ENCODE peak calls at places on chromosomes 6 and 20, in seven cellular contexts. One of them, this sample, is unnamed.

GRCh38 chr20:62485062-62485700 is 9.4 kb upstream of the GATA5 start:
- DNase-seq in IMR-90: peak; percentile 14
- DNase-seq in pancreas: peak; percentile 52
- DNase-seq in CD8-positive, alpha-beta T cell: no peak
- DNase-seq in PC-3: peak; percentile 22
- DNase-seq in tibial artery: no peak
- DNase-seq in tibial nerve: no peak
- DNase-seq in this sample: peak; percentile 78

GRCh38 chr20:34090645-34091044 is 21.4 kb downstream of the EIF2S2 start:
- DNase-seq in IMR-90: no peak
- DNase-seq in pancreas: no peak
- DNase-seq in CD8-positive, alpha-beta T cell: no peak
- DNase-seq in PC-3: no peak
- DNase-seq in tibial artery: no peak
- DNase-seq in tibial nerve: no peak
- DNase-seq in this sample: no peak

GRCh38 chr20:21156266-21156665 is 30.4 kb downstream of the KIZ start:
- DNase-seq in IMR-90: peak; percentile 77
- DNase-seq in pancreas: no peak
- DNase-seq in CD8-positive, alpha-beta T cell: no peak
- DNase-seq in PC-3: no peak
- DNase-seq in tibial artery: no peak
- DNase-seq in tibial nerve: no peak
- DNase-seq in this sample: no peak

GRCh38 chr6:28922841-28923317 is 906 bp downstream of the TRIM27 start:
- DNase-seq in IMR-90: peak; percentile 31
- DNase-seq in pancreas: peak; percentile 46
- DNase-seq in CD8-positive, alpha-beta T cell: no peak
- DNase-seq in PC-3: peak; percentile 39
- DNase-seq in tibial artery: peak; percentile 74
- DNase-seq in tibial nerve: no peak
- DNase-seq in this sample: peak; percentile 38

GRCh38 chr6:100276311-100277057 is 188.2 kb downstream of the SIM1 start:
- DNase-seq in IMR-90: no peak
- DNase-seq in pancreas: no peak
- DNase-seq in CD8-positive, alpha-beta T cell: no peak
- DNase-seq in PC-3: no peak
- DNase-seq in tibial artery: no peak
- DNase-seq in tibial nerve: no peak
- DNase-seq in this sample: no peak

GRCh38 chr6:89286516-89286915 is 28.6 kb downstream of the GABRR2 start:
- DNase-seq in IMR-90: no peak
- DNase-seq in pancreas: no peak
- DNase-seq in CD8-positive, alpha-beta T cell: no peak
- DNase-seq in PC-3: no peak
- DNase-seq in tibial artery: no peak
- DNase-seq in tibial nerve: no peak
- DNase-seq in this sample: no peak

GRCh38 chr6:138590796-138591709 is 91.8 kb upstream of the NHSL1 start:
- DNase-seq in IMR-90: peak; percentile 79
- DNase-seq in pancreas: peak; percentile 47
- DNase-seq in CD8-positive, alpha-beta T cell: no peak
- DNase-seq in PC-3: peak; percentile 77
- DNase-seq in tibial artery: no peak
- DNase-seq in tibial nerve: peak; percentile 33
- DNase-seq in this sample: peak; percentile 77

GRCh38 chr6:35919827-35920751 is 809 bp downstream of the SRPK1 start:
- DNase-seq in IMR-90: peak; percentile 78
- DNase-seq in pancreas: peak; percentile 59
- DNase-seq in CD8-positive, alpha-beta T cell: peak; percentile 53
- DNase-seq in PC-3: peak; percentile 83
- DNase-seq in tibial artery: no peak
- DNase-seq in tibial nerve: no peak
- DNase-seq in this sample: peak; percentile 56

GRCh38 chr20:36851490-36851889 is 24.4 kb upstream of the TLDC2 start:
- DNase-seq in IMR-90: no peak
- DNase-seq in pancreas: no peak
- DNase-seq in CD8-positive, alpha-beta T cell: no peak
- DNase-seq in PC-3: no peak
- DNase-seq in tibial artery: no peak
- DNase-seq in tibial nerve: no peak
- DNase-seq in this sample: no peak

GRCh38 chr6:123668063-123668462 is 31.3 kb upstream of the TRDN start:
- DNase-seq in IMR-90: no peak
- DNase-seq in pancreas: no peak
- DNase-seq in CD8-positive, alpha-beta T cell: no peak
- DNase-seq in PC-3: no peak
- DNase-seq in tibial artery: no peak
- DNase-seq in tibial nerve: no peak
- DNase-seq in this sample: no peak

GRCh38 chr6:13445005-13445743 is 42.2 kb downstream of the GFOD1 start:
- DNase-seq in IMR-90: peak; percentile 64
- DNase-seq in pancreas: peak; percentile 52
- DNase-seq in CD8-positive, alpha-beta T cell: no peak
- DNase-seq in PC-3: no peak
- DNase-seq in tibial artery: no peak
- DNase-seq in tibial nerve: peak; percentile 53
- DNase-seq in this sample: peak; percentile 68

GRCh38 chr6:38436726-38437465 is 202.8 kb downstream of the BTBD9 start:
- DNase-seq in IMR-90: peak; percentile 84
- DNase-seq in pancreas: no peak
- DNase-seq in CD8-positive, alpha-beta T cell: no peak
- DNase-seq in PC-3: peak; percentile 93
- DNase-seq in tibial artery: no peak
- DNase-seq in tibial nerve: no peak
- DNase-seq in this sample: no peak

GRCh38 chr6:136103763-136104311 is 146.3 kb downstream of the MTFR2 start:
- DNase-seq in IMR-90: no peak
- DNase-seq in pancreas: no peak
- DNase-seq in CD8-positive, alpha-beta T cell: no peak
- DNase-seq in PC-3: no peak
- DNase-seq in tibial artery: no peak
- DNase-seq in tibial nerve: no peak
- DNase-seq in this sample: no peak

GRCh38 chr6:25053875-25054371 is 118.2 kb upstream of the RIPOR2 start:
- DNase-seq in IMR-90: peak; percentile 88
- DNase-seq in pancreas: no peak
- DNase-seq in CD8-positive, alpha-beta T cell: no peak
- DNase-seq in PC-3: peak; percentile 33
- DNase-seq in tibial artery: no peak
- DNase-seq in tibial nerve: no peak
- DNase-seq in this sample: no peak

GRCh38 chr6:33165581-33166258 is 26.5 kb downstream of the COL11A2 start:
- DNase-seq in IMR-90: no peak
- DNase-seq in pancreas: no peak
- DNase-seq in CD8-positive, alpha-beta T cell: no peak
- DNase-seq in PC-3: no peak
- DNase-seq in tibial artery: no peak
- DNase-seq in tibial nerve: no peak
- DNase-seq in this sample: no peak

GRCh38 chr6:170147832-170148708 is 142.8 kb downstream of the DLL1 start:
- DNase-seq in IMR-90: no peak
- DNase-seq in pancreas: no peak
- DNase-seq in CD8-positive, alpha-beta T cell: peak; percentile 78
- DNase-seq in PC-3: no peak
- DNase-seq in tibial artery: no peak
- DNase-seq in tibial nerve: no peak
- DNase-seq in this sample: no peak

GRCh38 chr6:80446454-80447045 is 340.1 kb downstream of the BCKDHB start:
- DNase-seq in IMR-90: no peak
- DNase-seq in pancreas: no peak
- DNase-seq in CD8-positive, alpha-beta T cell: no peak
- DNase-seq in PC-3: no peak
- DNase-seq in tibial artery: no peak
- DNase-seq in tibial nerve: no peak
- DNase-seq in this sample: no peak

GRCh38 chr6:157024745-157025144 is 247.6 kb downstream of the ARID1B start:
- DNase-seq in IMR-90: no peak
- DNase-seq in pancreas: no peak
- DNase-seq in CD8-positive, alpha-beta T cell: no peak
- DNase-seq in PC-3: no peak
- DNase-seq in tibial artery: no peak
- DNase-seq in tibial nerve: no peak
- DNase-seq in this sample: no peak

GRCh38 chr6:158999669-159000403 is at the start of gene RSPH3:
- DNase-seq in IMR-90: peak; percentile 90
- DNase-seq in pancreas: peak; percentile 96
- DNase-seq in CD8-positive, alpha-beta T cell: peak; percentile 82
- DNase-seq in PC-3: peak; percentile 92
- DNase-seq in tibial artery: peak; percentile 95
- DNase-seq in tibial nerve: peak; percentile 85
- DNase-seq in this sample: peak; percentile 97
- TF ChIP-seq CTCF in IMR-90: peak; percentile 20
- TF ChIP-seq CTCF in pancreas: no peak
- TF ChIP-seq CTCF in CD8-positive, alpha-beta T cell: no peak
- TF ChIP-seq CTCF in PC-3: peak; percentile 23
- TF ChIP-seq CTCF in tibial artery: peak; percentile 14
- TF ChIP-seq CTCF in tibial nerve: no peak
- TF ChIP-seq CTCF in this sample: no peak

GRCh38 chr6:293185-294174 is 1.2 kb downstream of the DUSP22 start:
- DNase-seq in IMR-90: no peak
- DNase-seq in pancreas: peak; percentile 47
- DNase-seq in CD8-positive, alpha-beta T cell: peak; percentile 34
- DNase-seq in PC-3: peak; percentile 16
- DNase-seq in tibial artery: peak; percentile 71
- DNase-seq in tibial nerve: no peak
- DNase-seq in this sample: no peak

GRCh38 chr6:291148-291696 is 1.1 kb upstream of the DUSP22 start:
- DNase-seq in IMR-90: no peak
- DNase-seq in pancreas: peak; percentile 52
- DNase-seq in CD8-positive, alpha-beta T cell: peak; percentile 32
- DNase-seq in PC-3: peak; percentile 53
- DNase-seq in tibial artery: no peak
- DNase-seq in tibial nerve: no peak
- DNase-seq in this sample: no peak

GRCh38 chr6:292506-293184 is 358 bp downstream of the DUSP22 start:
- DNase-seq in IMR-90: peak; percentile 24
- DNase-seq in pancreas: peak; percentile 77
- DNase-seq in CD8-positive, alpha-beta T cell: peak; percentile 79
- DNase-seq in PC-3: peak; percentile 36
- DNase-seq in tibial artery: peak; percentile 85
- DNase-seq in tibial nerve: peak; percentile 54
- DNase-seq in this sample: peak; percentile 79

GRCh38 chr6:290111-290932 is 2.0 kb upstream of the DUSP22 start:
- DNase-seq in IMR-90: no peak
- DNase-seq in pancreas: no peak
- DNase-seq in CD8-positive, alpha-beta T cell: no peak
- DNase-seq in PC-3: no peak
- DNase-seq in tibial artery: no peak
- DNase-seq in tibial nerve: no peak
- DNase-seq in this sample: no peak

GRCh38 chr6:291697-292505 is at the start of gene DUSP22:
- DNase-seq in IMR-90: peak; percentile 77
- DNase-seq in pancreas: peak; percentile 93
- DNase-seq in CD8-positive, alpha-beta T cell: peak; percentile 81
- DNase-seq in PC-3: peak; percentile 85
- DNase-seq in tibial artery: peak; percentile 94
- DNase-seq in tibial nerve: peak; percentile 83
- DNase-seq in this sample: peak; percentile 92
- H3K4me1 ChIP-seq in IMR-90: peaks cover 4% of the 10 kb centered on the region
- H3K4me1 ChIP-seq in pancreas: peaks cover 13% of the 10 kb centered on the region
- H3K4me1 ChIP-seq in CD8-positive, alpha-beta T cell: peaks cover 26% of the 10 kb centered on the region
- H3K4me1 ChIP-seq in PC-3: peaks cover 15% of the 10 kb centered on the region
- H3K4me1 ChIP-seq in tibial artery: peaks cover 29% of the 10 kb centered on the region
- H3K4me1 ChIP-seq in tibial nerve: peaks cover 38% of the 10 kb centered on the region
- H3K4me1 ChIP-seq in this sample: peaks cover 27% of the 10 kb centered on the region

GRCh38 chr20:22245139-22245538 is 339.2 kb downstream of the FOXA2 start:
- DNase-seq in IMR-90: no peak
- DNase-seq in pancreas: no peak
- DNase-seq in CD8-positive, alpha-beta T cell: no peak
- DNase-seq in PC-3: no peak
- DNase-seq in tibial artery: no peak
- DNase-seq in tibial nerve: no peak
- DNase-seq in this sample: no peak

GRCh38 chr20:22243063-22243462 is 341.3 kb downstream of the FOXA2 start:
- DNase-seq in IMR-90: no peak
- DNase-seq in pancreas: no peak
- DNase-seq in CD8-positive, alpha-beta T cell: no peak
- DNase-seq in PC-3: no peak
- DNase-seq in tibial artery: no peak
- DNase-seq in tibial nerve: no peak
- DNase-seq in this sample: no peak

DNA sequence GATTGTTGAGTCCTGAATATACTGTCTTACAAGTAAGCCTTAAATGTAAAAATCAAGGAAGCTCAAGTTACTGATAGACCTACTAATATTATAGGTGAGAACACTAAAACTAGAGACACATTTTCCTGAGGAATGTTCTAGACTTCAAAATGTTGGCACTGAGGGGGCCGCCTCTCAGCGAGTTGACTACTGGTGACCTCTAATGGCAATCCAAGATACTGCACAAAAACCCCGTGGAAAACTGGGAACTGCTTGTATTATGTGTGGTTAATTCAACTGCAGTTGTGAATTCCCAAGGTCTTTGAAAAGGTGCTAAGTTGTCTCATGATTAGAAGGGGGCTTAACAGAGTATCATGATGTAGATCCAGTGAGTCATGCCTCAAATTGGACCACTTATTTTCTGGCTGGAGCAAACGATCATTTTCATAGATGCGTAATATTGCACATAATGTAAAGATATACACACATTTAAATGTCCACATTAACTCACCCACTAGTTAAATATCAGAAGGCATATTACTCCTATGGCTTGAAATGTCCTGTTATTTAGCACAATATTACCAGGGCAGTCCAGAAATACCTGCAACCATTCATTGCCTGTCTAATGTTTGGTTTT is 336.2 kb downstream of the FOXA2 start:
- DNase-seq in IMR-90: no peak
- DNase-seq in pancreas: no peak
- DNase-seq in CD8-positive, alpha-beta T cell: no peak
- DNase-seq in PC-3: peak; percentile 43
- DNase-seq in tibial artery: no peak
- DNase-seq in tibial nerve: no peak
- DNase-seq in this sample: no peak
- TF ChIP-seq CTCF in IMR-90: peak; percentile 30
- TF ChIP-seq CTCF in pancreas: no peak
- TF ChIP-seq CTCF in CD8-positive, alpha-beta T cell: no peak
- TF ChIP-seq CTCF in PC-3: peak; percentile 75
- TF ChIP-seq CTCF in tibial artery: peak; percentile 32
- TF ChIP-seq CTCF in tibial nerve: peak; percentile 11
- TF ChIP-seq CTCF in this sample: no peak

GRCh38 chr6:4806308-4807190 is 30.3 kb downstream of the CDYL start:
- DNase-seq in IMR-90: no peak
- DNase-seq in pancreas: no peak
- DNase-seq in CD8-positive, alpha-beta T cell: no peak
- DNase-seq in PC-3: no peak
- DNase-seq in tibial artery: no peak
- DNase-seq in tibial nerve: no peak
- DNase-seq in this sample: no peak

GRCh38 chr6:4812068-4812467 is 35.9 kb downstream of the CDYL start:
- DNase-seq in IMR-90: no peak
- DNase-seq in pancreas: no peak
- DNase-seq in CD8-positive, alpha-beta T cell: no peak
- DNase-seq in PC-3: peak; percentile 37
- DNase-seq in tibial artery: no peak
- DNase-seq in tibial nerve: no peak
- DNase-seq in this sample: no peak

GRCh38 chr6:4813055-4813454 is 36.9 kb downstream of the CDYL start:
- DNase-seq in IMR-90: no peak
- DNase-seq in pancreas: no peak
- DNase-seq in CD8-positive, alpha-beta T cell: no peak
- DNase-seq in PC-3: no peak
- DNase-seq in tibial artery: no peak
- DNase-seq in tibial nerve: no peak
- DNase-seq in this sample: no peak

GRCh38 chr6:4808396-4808795 is 32.2 kb downstream of the CDYL start:
- DNase-seq in IMR-90: no peak
- DNase-seq in pancreas: no peak
- DNase-seq in CD8-positive, alpha-beta T cell: no peak
- DNase-seq in PC-3: no peak
- DNase-seq in tibial artery: no peak
- DNase-seq in tibial nerve: no peak
- DNase-seq in this sample: no peak

GRCh38 chr6:4809999-4810918 is 34.1 kb downstream of the CDYL start:
- DNase-seq in IMR-90: peak; percentile 79
- DNase-seq in pancreas: no peak
- DNase-seq in CD8-positive, alpha-beta T cell: no peak
- DNase-seq in PC-3: peak; percentile 74
- DNase-seq in tibial artery: no peak
- DNase-seq in tibial nerve: no peak
- DNase-seq in this sample: no peak
- H3K4me1 ChIP-seq in IMR-90: peaks cover 6% of the 10 kb centered on the region
- H3K4me1 ChIP-seq in pancreas: no peaks in the 10 kb centered on the region
- H3K4me1 ChIP-seq in CD8-positive, alpha-beta T cell: peaks cover 40% of the 10 kb centered on the region
- H3K4me1 ChIP-seq in PC-3: peaks cover 25% of the 10 kb centered on the region
- H3K4me1 ChIP-seq in tibial artery: peaks cover 53% of the 10 kb centered on the region
- H3K4me1 ChIP-seq in tibial nerve: peaks cover 30% of the 10 kb centered on the region
- H3K4me1 ChIP-seq in this sample: peaks cover 30% of the 10 kb centered on the region

This sample was measured in stomach.